ENCODE peak calls at places on chromosomes 3 and 15, in four cellular contexts. A is K562, Z is WTC11, N is HepG2. F is an unnamed sample.

GRCh38 chr15:40441736-40442531 is 1.2 kb downstream of the BAHD1 start:
- DNase-seq in Z (peak), N (no peak), A (peak), F (peak)

GRCh38 chr3:32831062-32831461 is 13.3 kb downstream of the TRIM71 start:
- DNase-seq in A (no peak), N (no peak), Z (no peak), F (no peak)

GRCh38 chr3:116318370-116318769 is 126.9 kb downstream of the LSAMP start:
- DNase-seq in N (no peak), A (no peak), Z (no peak), F (no peak)

GRCh38 chr3:42699511-42699971 is 3.1 kb downstream of the HHATL start:
- DNase-seq in Z (no peak), A (no peak), N (no peak), F (no peak)

GRCh38 chr15:57647071-57647790 is 55.5 kb downstream of the MYZAP start:
- DNase-seq in A (no peak), N (no peak), Z (no peak), F (no peak)

GRCh38 chr3:52046186-52046913 is 10.0 kb downstream of the DUSP7 start:
- DNase-seq in N (no peak), Z (no peak), A (no peak), F (no peak)

GRCh38 chr15:96177279-96177678 is 153.2 kb upstream of the NR2F2 start:
- DNase-seq in A (no peak), Z (no peak), N (no peak), F (no peak)

GRCh38 chr15:81504170-81504905 is 130.3 kb upstream of the TMC3 start:
- DNase-seq in Z (no peak), A (no peak), N (no peak), F (no peak)

GRCh38 chr15:78364233-78364632 is 24.1 kb downstream of the CRABP1 start:
- DNase-seq in A (no peak), N (no peak), Z (no peak), F (no peak)

GRCh38 chr3:107240183-107241091 is 136.8 kb upstream of the CCDC54 start:
- DNase-seq in Z (peak), A (peak), N (peak), F (peak)

GRCh38 chr3:179768080-179768479 is 115.2 kb downstream of the USP13 start:
- DNase-seq in N (no peak), Z (peak), A (peak), F (peak)

GRCh38 chr15:34038404-34039179 is 412 bp downstream of the AVEN start:
- DNase-seq in A (peak), Z (peak), N (peak), F (peak)

GRCh38 chr3:175989161-175989560 is 1130.0 kb downstream of the NAALADL2 start:
- DNase-seq in A (no peak), N (no peak), Z (no peak), F (no peak)

GRCh38 chr15:80174017-80174746 is 21.4 kb downstream of the FAH start:
- DNase-seq in Z (no peak), N (no peak), A (no peak), F (no peak)

GRCh38 chr3:170438836-170439235 is 20.2 kb downstream of the CLDN11 start:
- DNase-seq in A (no peak), N (no peak), Z (no peak), F (no peak)

GRCh38 chr3:72347819-72348319 is 500.4 kb downstream of the SHQ1 start:
- DNase-seq in N (no peak), A (no peak), Z (peak), F (no peak)

GRCh38 chr3:43629254-43629653 is 7.4 kb upstream of the ANO10 start:
- DNase-seq in Z (no peak), A (no peak), N (no peak), F (no peak)

GRCh38 chr3:79651536-79652065 is 116.2 kb downstream of the ROBO1 start:
- DNase-seq in A (no peak), N (no peak), Z (peak), F (peak)

GRCh38 chr15:90677807-90678790 is 39.0 kb upstream of the BLM start:
- DNase-seq in N (no peak), Z (no peak), A (no peak), F (no peak)

GRCh38 chr3:47856669-47857068 is 53.7 kb downstream of the DHX30 start:
- DNase-seq in Z (no peak), N (no peak), A (no peak), F (no peak)

GRCh38 chr3:34305266-34305665 is 506.8 kb downstream of the PDCD6IP start:
- DNase-seq in Z (no peak), N (no peak), A (no peak), F (no peak)

GRCh38 chr15:66772604-66772966 is 70.5 kb downstream of the SMAD6 start:
- DNase-seq in N (peak), Z (no peak), A (no peak), F (no peak)

GRCh38 chr15:78130466-78131294 is 565 bp downstream of the CIB2 start:
- DNase-seq in A (peak), Z (peak), N (no peak), F (no peak)

GRCh38 chr15:75425966-75426500 is 25.5 kb downstream of the SIN3A start:
- DNase-seq in N (no peak), Z (no peak), A (no peak), F (no peak)

GRCh38 chr3:165624761-165625160 is 212.5 kb downstream of the BCHE start:
- DNase-seq in N (no peak), Z (no peak), A (peak), F (no peak)
- TF ChIP-seq SP1 in N (no peak), Z (no peak), A (no peak), F (no peak)

GRCh38 chr15:35689266-35689665 is 143.3 kb upstream of the DPH6 start:
- DNase-seq in Z (no peak), N (no peak), A (no peak), F (no peak)

GRCh38 chr15:35691176-35691761 is 145.3 kb upstream of the DPH6 start:
- DNase-seq in A (no peak), N (no peak), Z (no peak), F (no peak)

GRCh38 chr15:35692256-35692867 is 146.4 kb upstream of the DPH6 start:
- DNase-seq in Z (no peak), A (no peak), N (no peak), F (no peak)

GRCh38 chr15:35690698-35691116 is 144.7 kb upstream of the DPH6 start:
- DNase-seq in N (no peak), A (peak), Z (no peak), F (no peak)

DNA sequence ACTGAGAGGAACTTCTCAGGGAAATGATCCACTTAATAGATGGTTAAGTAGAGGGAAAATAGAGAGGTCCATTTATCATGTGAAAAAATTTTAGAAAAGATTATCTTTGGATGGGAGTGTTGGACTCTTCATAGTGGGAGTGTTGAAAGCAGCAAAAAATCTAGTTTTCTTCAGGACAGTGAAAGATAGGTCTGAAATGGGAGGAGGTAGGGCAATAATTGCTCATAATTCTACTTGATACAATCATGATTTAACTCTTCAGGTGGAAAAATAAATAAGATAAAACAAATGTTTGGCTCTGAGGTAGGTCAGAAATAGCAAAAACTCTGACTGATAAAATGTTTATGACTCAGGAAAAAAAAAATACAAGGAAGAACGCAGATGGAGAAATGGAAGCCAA is 144.1 kb upstream of the DPH6 start:
- DNase-seq in A (no peak), Z (no peak), N (no peak), F (no peak)
- TF ChIP-seq ELF4 in A (no peak), Z (no peak), N (no peak), F (no peak)

GRCh38 chr15:100703032-100703578 is 100.7 kb downstream of the ASB7 start:
- DNase-seq in N (no peak), A (peak), Z (no peak), F (no peak)
- TF ChIP-seq SP1 in N (no peak), A (no peak), Z (no peak), F (no peak)

GRCh38 chr15:62739507-62739906 is 303.0 kb upstream of the TPM1 start:
- DNase-seq in N (no peak), Z (no peak), A (no peak), F (no peak)
- TF ChIP-seq ELF4 in N (no peak), Z (no peak), A (no peak), F (no peak)

DNA sequence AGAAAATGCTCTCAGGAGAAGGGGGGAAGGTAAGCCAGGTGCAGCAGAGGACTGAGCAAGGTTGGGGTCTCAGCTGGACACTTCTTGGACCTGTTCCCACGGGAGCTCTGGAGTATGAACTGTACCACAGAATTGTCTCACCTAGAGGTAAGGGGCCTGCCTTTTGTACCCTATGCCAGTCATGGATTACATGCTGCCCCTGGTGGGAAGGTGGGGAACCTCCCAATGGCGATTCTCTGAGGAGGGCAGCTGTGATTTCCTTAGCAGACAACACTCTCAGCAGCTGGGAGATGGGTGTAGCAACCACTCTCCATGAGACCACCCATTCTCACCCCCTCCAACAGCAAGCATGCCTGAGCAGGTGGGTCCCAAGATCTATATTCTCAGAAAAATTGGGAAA is 329.4 kb upstream of the CTNNB1 start:
- DNase-seq in A (no peak), Z (peak), N (no peak), F (no peak)
- TF ChIP-seq SP1 in A (no peak), Z (no peak), N (no peak), F (no peak)

DNA sequence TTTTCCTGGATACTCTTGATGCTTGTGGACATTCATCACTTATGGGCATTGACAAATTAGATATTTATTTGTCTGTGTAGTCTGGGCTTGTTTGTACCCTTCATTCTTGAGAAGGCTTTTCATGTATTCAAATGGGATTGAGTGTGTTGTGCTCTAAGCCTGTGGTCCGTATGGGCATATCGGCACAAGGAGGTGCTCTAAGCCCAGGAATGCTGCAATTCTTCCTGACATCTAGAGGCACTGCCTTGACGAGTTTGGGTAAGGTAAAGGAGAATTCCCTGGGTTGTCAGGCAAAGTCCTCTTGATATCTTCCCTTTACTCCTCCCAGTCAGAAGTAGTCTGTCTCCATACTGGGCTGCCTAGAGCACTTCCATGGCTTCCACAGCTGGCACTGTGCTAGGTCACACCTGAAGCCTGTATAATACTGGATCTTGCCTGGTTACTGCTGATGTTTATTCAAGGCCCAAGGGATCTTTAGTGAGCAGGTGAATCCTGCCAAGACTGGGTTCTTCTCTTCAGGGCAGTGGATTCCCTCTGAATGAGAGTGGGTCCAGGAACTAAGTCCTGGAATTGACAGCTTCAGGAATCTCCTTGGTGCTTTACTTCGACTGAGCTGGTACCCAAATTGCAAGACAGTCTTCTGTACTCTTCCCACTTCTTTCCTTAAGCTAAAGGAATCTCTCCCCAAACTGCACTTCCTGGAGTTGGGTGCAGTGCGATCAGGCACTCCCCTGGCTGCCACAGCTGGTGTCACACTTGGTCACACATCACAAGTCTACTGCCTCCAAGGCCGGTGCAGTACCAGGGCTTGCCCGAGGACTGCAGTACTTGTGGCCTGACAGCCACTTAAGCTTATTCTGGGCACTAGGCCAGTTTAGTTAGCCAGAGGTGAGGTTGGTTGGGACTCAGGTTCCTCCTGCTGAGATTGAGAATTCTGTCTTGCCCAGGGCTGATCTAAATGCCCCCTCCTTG is 46.0 kb downstream of the GALK2 start:
- DNase-seq in Z (peak), A (no peak), N (no peak), F (peak)
- TF ChIP-seq ELF4 in Z (no peak), A (no peak), N (no peak), F (no peak)

GRCh38 chr3:113531826-113532697 is at the start of gene SIDT1:
- DNase-seq in A (peak), N (no peak), Z (peak), F (peak)
- TF ChIP-seq SP1 in A (no peak), N (no peak), Z (no peak), F (no peak)

DNA sequence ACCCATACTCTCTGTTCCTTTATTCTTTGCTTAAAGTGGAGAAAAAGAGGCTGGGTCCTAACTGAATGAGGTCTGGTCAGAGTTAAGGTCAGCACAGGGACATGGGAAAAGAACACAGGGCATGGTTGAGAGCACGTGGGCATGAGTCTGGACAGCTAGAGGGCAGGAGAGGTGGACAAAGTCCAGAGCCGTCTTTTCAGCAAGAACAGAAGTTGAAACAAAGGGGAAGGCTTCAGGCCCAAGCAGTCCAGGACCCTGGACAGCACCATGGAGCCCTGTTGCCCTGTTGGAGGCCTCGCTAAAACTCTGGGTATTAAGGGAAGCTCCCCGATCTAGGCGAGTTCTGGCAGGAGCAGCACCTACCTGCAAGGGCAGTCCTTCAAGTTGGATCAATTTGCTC is 50.7 kb downstream of the XYLB start:
- DNase-seq in Z (peak), A (peak), N (peak), F (no peak)
- TF ChIP-seq ELF4 in Z (no peak), A (no peak), N (no peak), F (no peak)

GRCh38 chr3:36172699-36173098 is 207.6 kb upstream of the STAC start:
- DNase-seq in Z (no peak), N (no peak), A (no peak), F (no peak)

GRCh38 chr3:36175916-36176461 is 204.3 kb upstream of the STAC start:
- DNase-seq in N (no peak), Z (no peak), A (no peak), F (no peak)

GRCh38 chr3:36178018-36178417 is 202.3 kb upstream of the STAC start:
- DNase-seq in N (no peak), A (no peak), Z (no peak), F (no peak)

GRCh38 chr3:36175113-36175812 is 205.0 kb upstream of the STAC start:
- DNase-seq in A (no peak), Z (no peak), N (no peak), F (no peak)
- TF ChIP-seq SP1 in A (no peak), Z (no peak), N (no peak), F (no peak)